ENCODE peak calls at places on chromosome 21, in nine cellular contexts. One of them, this sample, is unnamed.

GRCh38 chr21:28867401-28867800 is 125.3 kb downstream of the LTN1 start:
- DNase-seq in LHCN-M2: no peak
- DNase-seq in GF-D8: no peak
- DNase-seq in stimulated activated CD4-positive, alpha-beta T cell treated with anti-CD3 and anti-CD28 coated beads, Interleukin-4, amount 100 ng/mL, for 24 hours: no peak
- DNase-seq in OCI-M1: no peak
- DNase-seq in hypothalamus: no peak
- DNase-seq in naive B cell: no peak
- DNase-seq in lower leg skin: no peak
- DNase-seq in HTR-8/SVneo: no peak
- DNase-seq in this sample: no peak

GRCh38 chr21:41620541-41620940 is 112.6 kb upstream of the TMPRSS2 start:
- DNase-seq in LHCN-M2: no peak
- DNase-seq in GF-D8: no peak
- DNase-seq in stimulated activated CD4-positive, alpha-beta T cell treated with anti-CD3 and anti-CD28 coated beads, Interleukin-4, amount 100 ng/mL, for 24 hours: no peak
- DNase-seq in OCI-M1: no peak
- DNase-seq in hypothalamus: no peak
- DNase-seq in naive B cell: no peak
- DNase-seq in lower leg skin: no peak
- DNase-seq in HTR-8/SVneo: no peak
- DNase-seq in this sample: no peak

GRCh38 chr21:35102488-35103407 is 53.6 kb upstream of the RUNX1 start:
- DNase-seq in LHCN-M2: no peak
- DNase-seq in GF-D8: peak
- DNase-seq in stimulated activated CD4-positive, alpha-beta T cell treated with anti-CD3 and anti-CD28 coated beads, Interleukin-4, amount 100 ng/mL, for 24 hours: peak
- DNase-seq in OCI-M1: peak
- DNase-seq in hypothalamus: peak
- DNase-seq in naive B cell: peak
- DNase-seq in lower leg skin: peak
- DNase-seq in HTR-8/SVneo: no peak
- DNase-seq in this sample: no peak

GRCh38 chr21:21196087-21196486 is 197.9 kb downstream of the NCAM2 start:
- DNase-seq in LHCN-M2: peak
- DNase-seq in GF-D8: no peak
- DNase-seq in stimulated activated CD4-positive, alpha-beta T cell treated with anti-CD3 and anti-CD28 coated beads, Interleukin-4, amount 100 ng/mL, for 24 hours: no peak
- DNase-seq in OCI-M1: no peak
- DNase-seq in hypothalamus: no peak
- DNase-seq in naive B cell: no peak
- DNase-seq in lower leg skin: no peak
- DNase-seq in HTR-8/SVneo: no peak
- DNase-seq in this sample: no peak

GRCh38 chr21:34351786-34352241 is 12.0 kb upstream of the KCNE2 start:
- DNase-seq in LHCN-M2: no peak
- DNase-seq in GF-D8: no peak
- DNase-seq in stimulated activated CD4-positive, alpha-beta T cell treated with anti-CD3 and anti-CD28 coated beads, Interleukin-4, amount 100 ng/mL, for 24 hours: peak
- DNase-seq in OCI-M1: peak
- DNase-seq in hypothalamus: peak
- DNase-seq in naive B cell: peak
- DNase-seq in lower leg skin: no peak
- DNase-seq in HTR-8/SVneo: peak
- DNase-seq in this sample: no peak

GRCh38 chr21:42040411-42041180 is 30.4 kb upstream of the ZBTB21 start:
- DNase-seq in LHCN-M2: peak
- DNase-seq in GF-D8: no peak
- DNase-seq in stimulated activated CD4-positive, alpha-beta T cell treated with anti-CD3 and anti-CD28 coated beads, Interleukin-4, amount 100 ng/mL, for 24 hours: no peak
- DNase-seq in OCI-M1: no peak
- DNase-seq in hypothalamus: no peak
- DNase-seq in naive B cell: no peak
- DNase-seq in lower leg skin: no peak
- DNase-seq in HTR-8/SVneo: peak
- DNase-seq in this sample: no peak

GRCh38 chr21:45421846-45422775 is 17.1 kb downstream of the COL18A1 start:
- DNase-seq in LHCN-M2: no peak
- DNase-seq in GF-D8: no peak
- DNase-seq in stimulated activated CD4-positive, alpha-beta T cell treated with anti-CD3 and anti-CD28 coated beads, Interleukin-4, amount 100 ng/mL, for 24 hours: no peak
- DNase-seq in OCI-M1: no peak
- DNase-seq in hypothalamus: no peak
- DNase-seq in naive B cell: no peak
- DNase-seq in lower leg skin: no peak
- DNase-seq in HTR-8/SVneo: no peak
- DNase-seq in this sample: no peak

GRCh38 chr21:26965567-26966359 is 1.1 kb downstream of the ADAMTS5 start:
- DNase-seq in LHCN-M2: peak
- DNase-seq in GF-D8: no peak
- DNase-seq in stimulated activated CD4-positive, alpha-beta T cell treated with anti-CD3 and anti-CD28 coated beads, Interleukin-4, amount 100 ng/mL, for 24 hours: no peak
- DNase-seq in OCI-M1: no peak
- DNase-seq in hypothalamus: no peak
- DNase-seq in naive B cell: no peak
- DNase-seq in lower leg skin: no peak
- DNase-seq in HTR-8/SVneo: no peak
- DNase-seq in this sample: no peak

GRCh38 chr21:37932936-37933335 is 16.7 kb upstream of the KCNJ6 start:
- DNase-seq in LHCN-M2: no peak
- DNase-seq in GF-D8: no peak
- DNase-seq in stimulated activated CD4-positive, alpha-beta T cell treated with anti-CD3 and anti-CD28 coated beads, Interleukin-4, amount 100 ng/mL, for 24 hours: no peak
- DNase-seq in OCI-M1: no peak
- DNase-seq in hypothalamus: no peak
- DNase-seq in naive B cell: no peak
- DNase-seq in lower leg skin: no peak
- DNase-seq in HTR-8/SVneo: no peak
- DNase-seq in this sample: no peak

GRCh38 chr21:38993561-38993960 is 187.8 kb downstream of the ETS2 start:
- DNase-seq in LHCN-M2: peak
- DNase-seq in GF-D8: no peak
- DNase-seq in stimulated activated CD4-positive, alpha-beta T cell treated with anti-CD3 and anti-CD28 coated beads, Interleukin-4, amount 100 ng/mL, for 24 hours: no peak
- DNase-seq in OCI-M1: no peak
- DNase-seq in hypothalamus: no peak
- DNase-seq in naive B cell: no peak
- DNase-seq in lower leg skin: peak
- DNase-seq in HTR-8/SVneo: peak
- DNase-seq in this sample: no peak

GRCh38 chr21:32611471-32611997 is 643 bp downstream of the CFAP298 start:
- DNase-seq in LHCN-M2: peak
- DNase-seq in GF-D8: peak
- DNase-seq in stimulated activated CD4-positive, alpha-beta T cell treated with anti-CD3 and anti-CD28 coated beads, Interleukin-4, amount 100 ng/mL, for 24 hours: peak
- DNase-seq in OCI-M1: peak
- DNase-seq in hypothalamus: no peak
- DNase-seq in naive B cell: peak
- DNase-seq in lower leg skin: no peak
- DNase-seq in HTR-8/SVneo: peak
- DNase-seq in this sample: no peak

GRCh38 chr21:41507521-41508414 is at the start of gene TMPRSS2:
- DNase-seq in LHCN-M2: no peak
- DNase-seq in GF-D8: no peak
- DNase-seq in stimulated activated CD4-positive, alpha-beta T cell treated with anti-CD3 and anti-CD28 coated beads, Interleukin-4, amount 100 ng/mL, for 24 hours: no peak
- DNase-seq in OCI-M1: no peak
- DNase-seq in hypothalamus: no peak
- DNase-seq in naive B cell: no peak
- DNase-seq in lower leg skin: no peak
- DNase-seq in HTR-8/SVneo: no peak
- DNase-seq in this sample: no peak

GRCh38 chr21:29130234-29130993 is at the start of gene MAP3K7CL:
- DNase-seq in LHCN-M2: peak
- DNase-seq in GF-D8: no peak
- DNase-seq in stimulated activated CD4-positive, alpha-beta T cell treated with anti-CD3 and anti-CD28 coated beads, Interleukin-4, amount 100 ng/mL, for 24 hours: no peak
- DNase-seq in OCI-M1: no peak
- DNase-seq in hypothalamus: no peak
- DNase-seq in naive B cell: no peak
- DNase-seq in lower leg skin: peak
- DNase-seq in HTR-8/SVneo: peak
- DNase-seq in this sample: no peak

GRCh38 chr21:38356898-38357297 is 100.1 kb downstream of the KCNJ15 start:
- DNase-seq in LHCN-M2: no peak
- DNase-seq in GF-D8: no peak
- DNase-seq in stimulated activated CD4-positive, alpha-beta T cell treated with anti-CD3 and anti-CD28 coated beads, Interleukin-4, amount 100 ng/mL, for 24 hours: no peak
- DNase-seq in OCI-M1: no peak
- DNase-seq in hypothalamus: no peak
- DNase-seq in naive B cell: no peak
- DNase-seq in lower leg skin: no peak
- DNase-seq in HTR-8/SVneo: no peak
- DNase-seq in this sample: no peak

GRCh38 chr21:43321111-43321510 is 105.8 kb downstream of the SIK1 start:
- DNase-seq in LHCN-M2: no peak
- DNase-seq in GF-D8: no peak
- DNase-seq in stimulated activated CD4-positive, alpha-beta T cell treated with anti-CD3 and anti-CD28 coated beads, Interleukin-4, amount 100 ng/mL, for 24 hours: no peak
- DNase-seq in OCI-M1: no peak
- DNase-seq in hypothalamus: no peak
- DNase-seq in naive B cell: no peak
- DNase-seq in lower leg skin: no peak
- DNase-seq in HTR-8/SVneo: peak
- DNase-seq in this sample: no peak

GRCh38 chr21:44958471-44959191 is 18.8 kb downstream of the SLX9 start:
- DNase-seq in LHCN-M2: peak
- DNase-seq in GF-D8: no peak
- DNase-seq in stimulated activated CD4-positive, alpha-beta T cell treated with anti-CD3 and anti-CD28 coated beads, Interleukin-4, amount 100 ng/mL, for 24 hours: no peak
- DNase-seq in OCI-M1: no peak
- DNase-seq in hypothalamus: no peak
- DNase-seq in naive B cell: no peak
- DNase-seq in lower leg skin: peak
- DNase-seq in HTR-8/SVneo: no peak
- DNase-seq in this sample: no peak

GRCh38 chr21:15825699-15826098 is 95.9 kb downstream of the USP25 start:
- DNase-seq in LHCN-M2: no peak
- DNase-seq in GF-D8: no peak
- DNase-seq in stimulated activated CD4-positive, alpha-beta T cell treated with anti-CD3 and anti-CD28 coated beads, Interleukin-4, amount 100 ng/mL, for 24 hours: no peak
- DNase-seq in OCI-M1: no peak
- DNase-seq in hypothalamus: no peak
- DNase-seq in naive B cell: no peak
- DNase-seq in lower leg skin: no peak
- DNase-seq in HTR-8/SVneo: no peak
- DNase-seq in this sample: no peak

GRCh38 chr21:34201441-34201838 is 128.1 kb downstream of the MRPS6 start:
- DNase-seq in LHCN-M2: no peak
- DNase-seq in GF-D8: no peak
- DNase-seq in stimulated activated CD4-positive, alpha-beta T cell treated with anti-CD3 and anti-CD28 coated beads, Interleukin-4, amount 100 ng/mL, for 24 hours: no peak
- DNase-seq in OCI-M1: no peak
- DNase-seq in hypothalamus: no peak
- DNase-seq in naive B cell: no peak
- DNase-seq in lower leg skin: no peak
- DNase-seq in HTR-8/SVneo: no peak
- DNase-seq in this sample: no peak

GRCh38 chr21:29155118-29155932 is 24.9 kb downstream of the MAP3K7CL start:
- DNase-seq in LHCN-M2: peak
- DNase-seq in GF-D8: no peak
- DNase-seq in stimulated activated CD4-positive, alpha-beta T cell treated with anti-CD3 and anti-CD28 coated beads, Interleukin-4, amount 100 ng/mL, for 24 hours: no peak
- DNase-seq in OCI-M1: no peak
- DNase-seq in hypothalamus: no peak
- DNase-seq in naive B cell: no peak
- DNase-seq in lower leg skin: peak
- DNase-seq in HTR-8/SVneo: no peak
- DNase-seq in this sample: no peak

GRCh38 chr21:29091032-29091431 is 17.6 kb upstream of the CCT8 start:
- DNase-seq in LHCN-M2: peak
- DNase-seq in GF-D8: no peak
- DNase-seq in stimulated activated CD4-positive, alpha-beta T cell treated with anti-CD3 and anti-CD28 coated beads, Interleukin-4, amount 100 ng/mL, for 24 hours: no peak
- DNase-seq in OCI-M1: no peak
- DNase-seq in hypothalamus: no peak
- DNase-seq in naive B cell: no peak
- DNase-seq in lower leg skin: no peak
- DNase-seq in HTR-8/SVneo: peak
- DNase-seq in this sample: no peak

GRCh38 chr21:45607021-45607921 is 36.3 kb upstream of the PCBP3 start:
- DNase-seq in LHCN-M2: peak
- DNase-seq in GF-D8: no peak
- DNase-seq in stimulated activated CD4-positive, alpha-beta T cell treated with anti-CD3 and anti-CD28 coated beads, Interleukin-4, amount 100 ng/mL, for 24 hours: peak
- DNase-seq in OCI-M1: no peak
- DNase-seq in hypothalamus: no peak
- DNase-seq in naive B cell: no peak
- DNase-seq in lower leg skin: no peak
- DNase-seq in HTR-8/SVneo: no peak
- DNase-seq in this sample: no peak

GRCh38 chr21:45849651-45850050 is 131.9 kb upstream of the COL6A1 start:
- DNase-seq in LHCN-M2: no peak
- DNase-seq in GF-D8: no peak
- DNase-seq in stimulated activated CD4-positive, alpha-beta T cell treated with anti-CD3 and anti-CD28 coated beads, Interleukin-4, amount 100 ng/mL, for 24 hours: no peak
- DNase-seq in OCI-M1: no peak
- DNase-seq in hypothalamus: no peak
- DNase-seq in naive B cell: no peak
- DNase-seq in lower leg skin: no peak
- DNase-seq in HTR-8/SVneo: no peak
- DNase-seq in this sample: no peak

GRCh38 chr21:17003763-17004373 is 509.0 kb upstream of the CXADR start:
- DNase-seq in LHCN-M2: peak
- DNase-seq in GF-D8: no peak
- DNase-seq in stimulated activated CD4-positive, alpha-beta T cell treated with anti-CD3 and anti-CD28 coated beads, Interleukin-4, amount 100 ng/mL, for 24 hours: no peak
- DNase-seq in OCI-M1: peak
- DNase-seq in hypothalamus: no peak
- DNase-seq in naive B cell: no peak
- DNase-seq in lower leg skin: no peak
- DNase-seq in HTR-8/SVneo: no peak
- DNase-seq in this sample: no peak

GRCh38 chr21:32359719-32360260 is 33.0 kb downstream of the URB1 start:
- DNase-seq in LHCN-M2: no peak
- DNase-seq in GF-D8: no peak
- DNase-seq in stimulated activated CD4-positive, alpha-beta T cell treated with anti-CD3 and anti-CD28 coated beads, Interleukin-4, amount 100 ng/mL, for 24 hours: no peak
- DNase-seq in OCI-M1: no peak
- DNase-seq in hypothalamus: no peak
- DNase-seq in naive B cell: no peak
- DNase-seq in lower leg skin: no peak
- DNase-seq in HTR-8/SVneo: peak
- DNase-seq in this sample: no peak

GRCh38 chr21:14273736-14274538 is 58.0 kb downstream of the RBM11 start:
- DNase-seq in LHCN-M2: no peak
- DNase-seq in GF-D8: no peak
- DNase-seq in stimulated activated CD4-positive, alpha-beta T cell treated with anti-CD3 and anti-CD28 coated beads, Interleukin-4, amount 100 ng/mL, for 24 hours: no peak
- DNase-seq in OCI-M1: peak
- DNase-seq in hypothalamus: no peak
- DNase-seq in naive B cell: no peak
- DNase-seq in lower leg skin: no peak
- DNase-seq in HTR-8/SVneo: no peak
- DNase-seq in this sample: peak

GRCh38 chr21:38660333-38661295 is 145.1 kb upstream of the ETS2 start:
- DNase-seq in LHCN-M2: no peak
- DNase-seq in GF-D8: no peak
- DNase-seq in stimulated activated CD4-positive, alpha-beta T cell treated with anti-CD3 and anti-CD28 coated beads, Interleukin-4, amount 100 ng/mL, for 24 hours: no peak
- DNase-seq in OCI-M1: no peak
- DNase-seq in hypothalamus: no peak
- DNase-seq in naive B cell: no peak
- DNase-seq in lower leg skin: no peak
- DNase-seq in HTR-8/SVneo: no peak
- DNase-seq in this sample: no peak

GRCh38 chr21:16194851-16195251 is 465.1 kb downstream of the USP25 start:
- DNase-seq in LHCN-M2: peak
- DNase-seq in GF-D8: peak
- DNase-seq in stimulated activated CD4-positive, alpha-beta T cell treated with anti-CD3 and anti-CD28 coated beads, Interleukin-4, amount 100 ng/mL, for 24 hours: no peak
- DNase-seq in OCI-M1: peak
- DNase-seq in hypothalamus: no peak
- DNase-seq in naive B cell: no peak
- DNase-seq in lower leg skin: no peak
- DNase-seq in HTR-8/SVneo: no peak
- DNase-seq in this sample: no peak

GRCh38 chr21:46605759-46606426 is 1.0 kb upstream of the S100B start:
- DNase-seq in LHCN-M2: no peak
- DNase-seq in GF-D8: peak
- DNase-seq in stimulated activated CD4-positive, alpha-beta T cell treated with anti-CD3 and anti-CD28 coated beads, Interleukin-4, amount 100 ng/mL, for 24 hours: peak
- DNase-seq in OCI-M1: peak
- DNase-seq in hypothalamus: no peak
- DNase-seq in naive B cell: peak
- DNase-seq in lower leg skin: peak
- DNase-seq in HTR-8/SVneo: no peak
- DNase-seq in this sample: no peak

GRCh38 chr21:33755354-33755753 is 113.1 kb downstream of the ITSN1 start:
- DNase-seq in LHCN-M2: no peak
- DNase-seq in GF-D8: no peak
- DNase-seq in stimulated activated CD4-positive, alpha-beta T cell treated with anti-CD3 and anti-CD28 coated beads, Interleukin-4, amount 100 ng/mL, for 24 hours: no peak
- DNase-seq in OCI-M1: peak
- DNase-seq in hypothalamus: no peak
- DNase-seq in naive B cell: no peak
- DNase-seq in lower leg skin: no peak
- DNase-seq in HTR-8/SVneo: no peak
- DNase-seq in this sample: no peak

GRCh38 chr21:34889537-34890257 is 159.4 kb downstream of the RUNX1 start:
- DNase-seq in LHCN-M2: peak
- DNase-seq in GF-D8: peak
- DNase-seq in stimulated activated CD4-positive, alpha-beta T cell treated with anti-CD3 and anti-CD28 coated beads, Interleukin-4, amount 100 ng/mL, for 24 hours: peak
- DNase-seq in OCI-M1: peak
- DNase-seq in hypothalamus: no peak
- DNase-seq in naive B cell: peak
- DNase-seq in lower leg skin: peak
- DNase-seq in HTR-8/SVneo: peak
- DNase-seq in this sample: no peak

GRCh38 chr21:35254006-35254751 is 205.1 kb upstream of the RUNX1 start:
- DNase-seq in LHCN-M2: peak
- DNase-seq in GF-D8: no peak
- DNase-seq in stimulated activated CD4-positive, alpha-beta T cell treated with anti-CD3 and anti-CD28 coated beads, Interleukin-4, amount 100 ng/mL, for 24 hours: no peak
- DNase-seq in OCI-M1: no peak
- DNase-seq in hypothalamus: no peak
- DNase-seq in naive B cell: no peak
- DNase-seq in lower leg skin: peak
- DNase-seq in HTR-8/SVneo: no peak
- DNase-seq in this sample: no peak

This sample was measured in cortex of kidney.